ENCODE peak calls at places on chromosomes 16 and 17, in nine cellular contexts. D is small intestine; W is OCI-LY7; Q is heart right ventricle; Y is CD4-positive, CD25-positive, alpha-beta regulatory T cell; G is NCI-H510A treated with DMSO at 0.1 percent for 48 hours; M is mesothelial cell of epicardium; I is posterior cingulate gyrus; C is stimulated activated CD4-positive, alpha-beta T cell treated with anti-CD3 and anti-CD28 coated beads, Interleukin-2, amount 100 ng/mL, for 48 hours. V is an unnamed sample.

GRCh38 chr17:74807925-74808324 is 31.8 kb upstream of the NAT9 start:
- DNase-seq in I (no peak), G (peak), W (no peak), Q (no peak), Y (no peak), M (no peak), D (no peak), C (no peak), V (no peak)

GRCh38 chr17:34378664-34379101 is 15.7 kb upstream of the CCL1 start:
- DNase-seq in D (no peak), Y (no peak), C (no peak), G (no peak), Q (no peak), W (peak), M (no peak), I (no peak), V (no peak)

GRCh38 chr17:39027037-39027436 is 59.8 kb upstream of the FBXO47 start:
- DNase-seq in M (peak), C (no peak), W (no peak), G (peak), Y (no peak), Q (peak), I (no peak), D (peak), V (peak)

GRCh38 chr16:72134507-72134906 is 37.4 kb downstream of the PMFBP1 start:
- DNase-seq in Y (no peak), Q (no peak), C (no peak), M (no peak), W (no peak), D (no peak), I (no peak), G (no peak), V (no peak)

GRCh38 chr16:55502801-55503366 is 6.0 kb upstream of the LPCAT2 start:
- DNase-seq in G (peak), C (no peak), Q (peak), I (peak), W (no peak), Y (no peak), D (peak), M (no peak), V (peak)

GRCh38 chr17:66405836-66406679 is 103.6 kb downstream of the PRKCA start:
- DNase-seq in G (no peak), M (no peak), C (no peak), Q (no peak), D (no peak), Y (no peak), W (no peak), I (no peak), V (no peak)

GRCh38 chr16:69083306-69083941 is 22.0 kb upstream of the HAS3 start:
- DNase-seq in C (no peak), M (no peak), Y (no peak), Q (no peak), D (no peak), I (peak), W (no peak), G (no peak), V (no peak)

GRCh38 chr17:27783440-27783839 is 16.9 kb downstream of the NOS2 start:
- DNase-seq in W (no peak), C (no peak), I (peak), G (no peak), Y (no peak), M (no peak), Q (no peak), D (no peak), V (no peak)

GRCh38 chr17:77666881-77667395 is 291.6 kb upstream of the TNRC6C start:
- DNase-seq in Q (no peak), C (peak), D (peak), Y (peak), I (no peak), M (no peak), W (peak), G (no peak), V (no peak)

GRCh38 chr16:11955713-11956123 is 9.3 kb upstream of the TNFRSF17 start:
- DNase-seq in I (no peak), Y (no peak), G (no peak), M (no peak), Q (no peak), W (no peak), C (no peak), D (no peak), V (no peak)